ENCODE peak calls at places on chromosome 17, in ten cellular contexts. I is epithelial cell of esophagus; Y is activated naive CD4-positive, alpha-beta T cell treated with anti-CD3 and anti-CD28 coated beads, Interleukin-2, amount 10 ng/mL, durations not matched to agents 7 days and 5 days; H is Caki2; V is memory B cell; U is fibroblast of lung; R is NCI-H1436; T is NCI-H2081; B is CD8-positive, alpha-beta memory T cell; Z is neural crest cell. N is an unnamed sample.
A peak's percentile ranks its signal among the peaks of the same experiment; 100 is the strongest.

GRCh38 chr17:34637548-34638525 is 58.5 kb downstream of the TMEM132E start:
- DNase-seq in I (peak; percentile 63), T (peak; percentile 15), V (peak; percentile 74), H (peak; percentile 49), R (peak; percentile 90), U (peak; percentile 63), Z (peak; percentile 89), B (peak; percentile 84), Y (peak; percentile 87), N (no peak)

GRCh38 chr17:1188812-1189211 is 9.0 kb upstream of the ABR start:
- DNase-seq in Y (no peak), H (no peak), T (no peak), I (no peak), Z (no peak), B (no peak), U (peak; percentile 77), R (no peak), V (no peak), N (no peak)

GRCh38 chr17:79658811-79659207 is 48.0 kb upstream of the RBFOX3 start:
- DNase-seq in T (no peak), H (no peak), Z (peak; percentile 39), I (no peak), R (no peak), B (no peak), U (peak; percentile 6), Y (no peak), V (peak; percentile 5), N (no peak)

GRCh38 chr17:19645608-19646250 is 2.8 kb upstream of the ALDH3A2 start:
- DNase-seq in T (no peak), H (peak; percentile 61), I (no peak), Z (peak; percentile 35), B (peak; percentile 68), Y (peak; percentile 68), R (peak; percentile 39), U (peak; percentile 19), V (no peak), N (no peak)

GRCh38 chr17:13727441-13728171 is 125.9 kb upstream of the HS3ST3A1 start:
- DNase-seq in I (peak; percentile 43), T (no peak), H (no peak), Y (no peak), V (no peak), B (no peak), R (no peak), Z (no peak), U (peak; percentile 84), N (no peak)

GRCh38 chr17:81097134-81097942 is 62.4 kb downstream of the BAIAP2 start:
- DNase-seq in Y (peak; percentile 43), R (no peak), H (peak; percentile 78), I (peak; percentile 82), V (no peak), B (peak; percentile 82), Z (peak; percentile 77), T (no peak), U (peak; percentile 82), N (no peak)

GRCh38 chr17:79393358-79394038 is 217.4 kb downstream of the RBFOX3 start:
- DNase-seq in Z (peak; percentile 97), V (peak; percentile 92), R (peak; percentile 73), Y (peak; percentile 74), I (peak; percentile 62), U (peak; percentile 50), H (peak; percentile 54), T (peak; percentile 67), B (peak; percentile 63), N (peak; percentile 43)

GRCh38 chr17:20142268-20142667 is 133.1 kb downstream of the SPECC1 start:
- DNase-seq in Z (no peak), Y (no peak), T (no peak), H (no peak), U (no peak), I (peak; percentile 60), R (no peak), V (no peak), B (no peak), N (no peak)

GRCh38 chr17:32960815-32961214 is 30.8 kb upstream of the SPACA3 start:
- DNase-seq in R (no peak), U (no peak), Z (no peak), B (no peak), V (no peak), H (no peak), T (no peak), Y (no peak), I (peak; percentile 49), N (no peak)

GRCh38 chr17:31688704-31689103 is 170.3 kb downstream of the COPRS start:
- DNase-seq in Y (no peak), Z (no peak), H (no peak), U (no peak), R (no peak), B (no peak), I (no peak), V (no peak), T (no peak), N (no peak)

GRCh38 chr17:15441315-15441714 is 26.1 kb downstream of the CDRT4 start:
- DNase-seq in B (no peak), I (no peak), R (no peak), T (no peak), H (no peak), Y (no peak), U (no peak), Z (no peak), V (no peak), N (no peak)

GRCh38 chr17:82230627-82231311 is 1.9 kb downstream of the SLC16A3 start:
- DNase-seq in H (peak; percentile 95), V (peak; percentile 57), Y (peak; percentile 79), Z (peak; percentile 57), U (peak; percentile 90), B (peak; percentile 78), I (peak; percentile 54), T (no peak), R (no peak), N (no peak)

GRCh38 chr17:33475594-33475993 is 182.5 kb upstream of the ASIC2 start:
- DNase-seq in V (no peak), R (no peak), Y (no peak), I (no peak), B (no peak), T (no peak), U (no peak), H (no peak), Z (no peak), N (no peak)

GRCh38 chr17:36204724-36205500 is 6.0 kb upstream of the CCL4L2 start:
- DNase-seq in H (no peak), I (no peak), Y (no peak), U (no peak), Z (no peak), R (no peak), B (no peak), T (no peak), V (peak; percentile 2), N (no peak)

GRCh38 chr17:16255481-16255901 is 38.5 kb downstream of the PIGL start:
- DNase-seq in V (no peak), H (no peak), T (no peak), U (peak; percentile 82), Y (no peak), R (no peak), B (no peak), Z (no peak), I (no peak), N (no peak)

GRCh38 chr17:12613566-12613965 is 52.1 kb upstream of the MYOCD start:
- DNase-seq in R (no peak), I (peak; percentile 56), Y (no peak), B (no peak), T (no peak), H (peak; percentile 79), Z (no peak), U (no peak), V (no peak), N (no peak)

GRCh38 chr17:13865650-13866049 is 203.7 kb upstream of the COX10 start:
- DNase-seq in B (no peak), Z (no peak), R (no peak), Y (no peak), T (no peak), I (no peak), V (no peak), H (no peak), U (no peak), N (no peak)

GRCh38 chr17:1042486-1042885 is 45.6 kb downstream of the TIMM22 start:
- DNase-seq in V (no peak), H (no peak), U (no peak), T (no peak), B (no peak), Z (no peak), Y (no peak), I (no peak), R (no peak), N (no peak)

GRCh38 chr17:8504460-8505207 is 69.0 kb downstream of the NDEL1 start:
- DNase-seq in B (no peak), Y (no peak), I (no peak), V (no peak), Z (no peak), T (no peak), R (no peak), U (no peak), H (no peak), N (no peak)

GRCh38 chr17:48134912-48135480 is 27.4 kb downstream of the SNX11 start:
- DNase-seq in V (no peak), U (no peak), H (no peak), Y (no peak), R (no peak), B (no peak), I (no peak), T (no peak), Z (no peak), N (no peak)

GRCh38 chr17:76102944-76103273 is 678 bp downstream of the EXOC7 start:
- DNase-seq in T (no peak), B (no peak), H (no peak), V (no peak), Z (no peak), U (no peak), R (no peak), Y (no peak), I (no peak), N (no peak)

GRCh38 chr17:35161281-35161761 is 13.7 kb downstream of the UNC45B start:
- DNase-seq in Y (peak; percentile 27), H (no peak), I (peak; percentile 24), T (no peak), B (no peak), V (no peak), Z (no peak), R (no peak), U (no peak), N (no peak)

GRCh38 chr17:28646039-28646754 is 1.2 kb upstream of the BLTP2 start:
- DNase-seq in V (no peak), I (no peak), Y (no peak), T (no peak), U (no peak), B (no peak), Z (no peak), H (no peak), R (no peak), N (no peak)

GRCh38 chr17:34624767-34625389 is 45.5 kb downstream of the TMEM132E start:
- DNase-seq in T (no peak), V (no peak), R (no peak), Y (no peak), H (no peak), B (no peak), U (no peak), Z (peak; percentile 35), I (no peak), N (no peak)

GRCh38 chr17:67229109-67229991 is 15.6 kb downstream of the HELZ start:
- DNase-seq in I (no peak), V (no peak), H (no peak), Z (no peak), T (no peak), Y (no peak), B (no peak), R (no peak), U (no peak), N (no peak)

GRCh38 chr17:82974136-82974952 is 105.1 kb upstream of the METRNL start:
- DNase-seq in R (no peak), U (no peak), H (no peak), Y (no peak), V (no peak), I (no peak), B (no peak), Z (no peak), T (no peak), N (no peak)

GRCh38 chr17:27542841-27543463 is 86.7 kb downstream of the KSR1 start:
- DNase-seq in Y (no peak), R (no peak), Z (no peak), H (no peak), B (no peak), I (no peak), U (no peak), V (no peak), T (no peak), N (no peak)

GRCh38 chr17:79630120-79630519 is 19.3 kb upstream of the RBFOX3 start:
- DNase-seq in Y (peak; percentile 5), Z (no peak), H (no peak), B (no peak), T (no peak), U (no peak), I (no peak), R (no peak), V (no peak), N (no peak)